ENCODE peak calls at places on chromosome 17, in six cellular contexts. H is GM20000; N is stimulated activated CD4-positive, alpha-beta T cell treated with anti-CD3 and anti-CD28 coated beads, Interleukin-4, amount 100 ng/mL, for 4 hours; D is IMR-90; X is keratinocyte; E is neural crest cell. F is an unnamed sample.

GRCh38 chr17:2214887-2215615 is 88.5 kb downstream of the SMG6 start:
- DNase-seq in N (no peak), X (no peak), H (no peak), E (no peak), D (peak), F (no peak)

GRCh38 chr17:63399316-63399715 is 46.8 kb downstream of the CYB561 start:
- DNase-seq in X (no peak), E (no peak), D (peak), N (no peak), H (no peak), F (no peak)

GRCh38 chr17:8673621-8674020 is 43.1 kb upstream of the MYH10 start:
- DNase-seq in X (no peak), E (no peak), H (no peak), N (no peak), D (peak), F (no peak)

GRCh38 chr17:42814633-42815399 is 9.3 kb downstream of the BECN1 start:
- DNase-seq in D (peak), N (no peak), X (no peak), H (no peak), E (no peak), F (no peak)

GRCh38 chr17:58249270-58250133 is 11.1 kb downstream of the LPO start:
- DNase-seq in N (peak), X (no peak), H (peak), E (peak), D (peak), F (peak)

GRCh38 chr17:81471804-81472456 is 40.7 kb downstream of the ACTG1 start:
- DNase-seq in D (no peak), H (no peak), N (no peak), E (no peak), X (no peak), F (no peak)

GRCh38 chr17:4950075-4950756 is 703 bp upstream of the ENO3 start:
- DNase-seq in X (no peak), D (no peak), H (no peak), N (peak), E (no peak), F (peak)

GRCh38 chr17:83194189-83194565 is 114.8 kb downstream of the METRNL start:
- DNase-seq in D (no peak), H (no peak), N (no peak), E (no peak), X (no peak), F (no peak)

GRCh38 chr17:56679148-56679766 is 85.8 kb downstream of the NOG start:
- DNase-seq in H (peak), X (no peak), E (peak), D (peak), N (no peak), F (no peak)

GRCh38 chr17:67606471-67606870 is 111.3 kb upstream of the NOL11 start:
- DNase-seq in X (no peak), E (no peak), H (no peak), D (peak), N (no peak), F (no peak)

GRCh38 chr17:35988164-35988563 is 1.6 kb upstream of the CCL14 start:
- DNase-seq in X (no peak), D (no peak), N (no peak), H (no peak), E (no peak), F (no peak)

GRCh38 chr17:45986056-45986455 is 13.0 kb upstream of the STH start:
- DNase-seq in H (no peak), N (no peak), E (no peak), X (no peak), D (no peak), F (no peak)

GRCh38 chr17:2936771-2937321 is 126.6 kb downstream of the OR1D5 start:
- DNase-seq in N (no peak), X (no peak), H (no peak), E (no peak), D (no peak), F (no peak)

GRCh38 chr17:2982854-2983636 is 80.4 kb downstream of the OR1D5 start:
- DNase-seq in X (no peak), N (no peak), D (peak), H (no peak), E (no peak), F (no peak)

GRCh38 chr17:27570578-27570914 is 60.4 kb upstream of the LGALS9 start:
- DNase-seq in N (no peak), E (no peak), D (no peak), X (no peak), H (no peak), F (no peak)

GRCh38 chr17:34303606-34304005 is 15.6 kb upstream of the CCL8 start:
- DNase-seq in E (no peak), D (no peak), X (no peak), H (no peak), N (no peak), F (no peak)

GRCh38 chr17:33049781-33050414 is 58.3 kb downstream of the SPACA3 start:
- DNase-seq in N (peak), X (no peak), E (peak), H (peak), D (peak), F (peak)

GRCh38 chr17:59634632-59635561 is 15.2 kb downstream of the CLTC start:
- DNase-seq in X (no peak), D (no peak), H (no peak), E (no peak), N (no peak), F (no peak)

GRCh38 chr17:72205357-72205756 is 84.5 kb downstream of the SOX9 start:
- DNase-seq in N (no peak), E (peak), H (no peak), X (no peak), D (no peak), F (no peak)

GRCh38 chr17:18157354-18157985 is 26.2 kb upstream of the ALKBH5 start:
- DNase-seq in E (no peak), D (no peak), X (no peak), N (no peak), H (peak), F (no peak)

GRCh38 chr17:32319548-32319905 is 22.4 kb downstream of the C17orf75 start:
- DNase-seq in H (peak), X (no peak), D (peak), E (peak), N (peak), F (peak)

F was measured in LoVo.